ENCODE peak calls at places on chromosomes 4 and X, in six cellular contexts. G is BE2C, N is neural crest cell, M is testis, Z is pancreas, F is heart right ventricle. O is an unnamed sample.

GRCh38 chrX:118523920-118524319 is 28.3 kb downstream of the DOCK11 start:
- DNase-seq in G (no peak), N (no peak), Z (no peak), F (no peak), M (no peak), O (no peak)

GRCh38 chr4:141220271-141220654 is 432 bp upstream of the ZNF330 start:
- DNase-seq in G (no peak), M (no peak), Z (no peak), N (peak; percentile 1), F (peak; percentile 6), O (no peak)

GRCh38 chr4:183746305-183747229 is 87.5 kb downstream of the TRAPPC11 start:
- DNase-seq in N (no peak), M (no peak), Z (peak; percentile 31), F (no peak), G (no peak), O (no peak)

GRCh38 chr4:39825741-39826231 is 127.8 kb downstream of the UBE2K start:
- DNase-seq in F (no peak), Z (no peak), M (no peak), N (no peak), G (no peak), O (no peak)

GRCh38 chr4:102553982-102554381 is 52.8 kb downstream of the NFKB1 start:
- DNase-seq in Z (no peak), F (no peak), M (no peak), G (no peak), N (no peak), O (no peak)

GRCh38 chr4:108762559-108763225 is at the start of gene ETNPPL:
- DNase-seq in M (peak; percentile 27), G (peak; percentile 11), N (peak; percentile 51), F (peak; percentile 7), Z (peak; percentile 36), O (peak; percentile 44)

GRCh38 chr4:139825523-139826014 is 159.9 kb downstream of the MGST2 start:
- DNase-seq in F (no peak), M (no peak), Z (no peak), N (no peak), G (peak; percentile 62), O (no peak)

GRCh38 chr4:176601156-176601555 is 191.6 kb downstream of the VEGFC start:
- DNase-seq in G (no peak), M (no peak), F (no peak), Z (no peak), N (no peak), O (no peak)

GRCh38 chr4:2071912-2072867 is 13.1 kb downstream of the NAT8L start:
- DNase-seq in N (peak; percentile 53), F (no peak), G (no peak), M (peak; percentile 82), Z (peak; percentile 73), O (no peak)

GRCh38 chr4:6526696-6527095 is 48.3 kb upstream of the MAN2B2 start:
- DNase-seq in Z (no peak), M (no peak), F (no peak), N (no peak), G (no peak), O (no peak)

GRCh38 chr4:184815046-184815877 is 10.5 kb downstream of the ACSL1 start:
- DNase-seq in N (no peak), M (peak; percentile 84), G (peak; percentile 81), Z (peak; percentile 85), F (peak; percentile 83), O (peak; percentile 70)

DNA sequence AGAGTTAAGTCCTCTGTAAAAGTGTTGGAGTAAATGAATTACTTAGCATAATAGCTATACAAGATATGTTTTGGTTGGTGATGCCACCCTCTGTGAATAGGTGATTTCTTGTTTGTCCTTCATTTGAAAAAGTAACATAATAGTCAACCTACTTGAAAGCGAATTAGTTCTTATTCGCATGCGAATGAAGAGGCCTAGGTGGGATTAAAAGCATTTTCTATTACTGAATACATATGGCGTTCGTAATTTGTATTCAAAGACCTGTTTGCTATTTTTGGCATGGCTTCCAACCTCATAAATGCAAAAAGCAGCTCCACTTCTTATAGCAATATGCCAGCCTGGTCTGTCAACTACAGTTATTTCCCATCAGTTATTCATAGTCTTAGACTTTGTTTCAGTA is 261.2 kb downstream of the TENM3 start:
- DNase-seq in M (no peak), N (no peak), G (no peak), Z (no peak), F (no peak), O (no peak)
- TF ChIP-seq CTCF in M (no peak), N (no peak), G (no peak), Z (no peak), F (no peak), O (no peak)

GRCh38 chr4:24886596-24886995 is 26.2 kb downstream of the CCDC149 start:
- DNase-seq in N (no peak), G (no peak), Z (no peak), M (no peak), F (no peak), O (no peak)
- TF ChIP-seq CTCF in N (no peak), G (no peak), Z (no peak), M (no peak), F (no peak), O (no peak)

DNA sequence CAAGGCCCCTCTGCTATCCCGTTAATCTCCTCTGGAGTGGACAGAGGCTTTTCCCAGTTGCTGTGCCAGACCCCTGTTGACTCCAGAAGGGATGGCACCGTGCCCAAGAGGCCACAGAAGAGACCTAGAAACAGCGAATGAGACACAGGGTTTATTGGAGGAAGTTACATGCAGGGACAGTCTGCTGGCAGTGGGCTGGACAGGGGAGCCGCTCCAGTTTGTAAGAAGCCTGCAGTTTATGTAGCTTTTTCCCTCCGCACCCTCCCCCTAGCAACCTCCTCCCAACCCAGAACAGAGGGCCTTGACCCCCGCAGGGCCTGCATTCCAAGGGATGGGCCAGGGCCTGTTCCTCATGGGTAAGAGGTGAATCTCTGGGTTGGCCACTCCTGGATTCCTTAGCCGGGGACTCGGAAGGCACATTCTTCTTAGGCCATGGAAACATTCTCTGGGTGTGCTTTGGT is 216.8 kb upstream of the PSAPL1 start:
- DNase-seq in G (peak; percentile 65), M (peak; percentile 76), F (peak; percentile 31), N (no peak), Z (no peak), O (no peak)
- TF ChIP-seq CTCF in G (no peak), M (no peak), F (no peak), N (no peak), Z (no peak), O (no peak)

DNA sequence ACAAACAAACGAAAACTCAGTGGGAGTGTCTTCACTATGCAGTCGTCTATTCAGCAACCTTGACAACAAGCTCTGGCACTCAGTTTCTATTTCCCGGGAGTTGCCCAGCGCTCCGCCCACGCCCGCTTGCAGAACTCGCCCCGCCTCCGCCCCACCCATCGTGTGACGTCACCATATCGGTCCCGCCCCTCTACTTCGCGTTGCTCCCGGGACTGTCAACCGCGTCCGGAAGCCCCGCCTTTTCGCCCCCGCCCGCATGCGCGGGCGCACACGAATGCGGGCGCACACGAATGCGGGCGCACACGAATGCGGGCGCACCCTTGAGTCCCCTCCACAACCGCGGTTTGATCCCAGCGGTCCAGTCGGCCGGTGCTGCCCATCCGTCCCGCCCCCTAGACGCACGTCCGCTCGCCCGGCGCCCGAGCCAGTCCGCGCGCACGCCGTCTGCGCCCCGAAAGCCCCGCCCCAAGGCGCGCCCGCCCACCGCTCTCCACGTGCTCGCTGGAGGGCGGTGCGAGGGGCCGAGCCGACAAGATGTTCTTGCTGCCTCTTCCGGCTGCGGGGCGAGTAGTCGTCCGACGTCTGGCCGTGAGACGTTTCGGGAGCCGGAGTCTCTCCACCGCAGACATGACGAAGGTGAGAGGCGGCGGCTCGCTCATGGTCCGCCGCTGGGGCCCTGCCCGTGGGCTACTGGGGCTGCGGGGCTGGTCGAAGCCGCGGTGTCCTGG is at the start of gene LAP3:
- DNase-seq in F (peak; percentile 98), N (peak; percentile 99), G (peak; percentile 97), M (peak; percentile 99), Z (peak; percentile 98), O (peak; percentile 95)
- TF ChIP-seq CTCF in F (no peak), N (no peak), G (no peak), M (no peak), Z (no peak), O (no peak)

DNA sequence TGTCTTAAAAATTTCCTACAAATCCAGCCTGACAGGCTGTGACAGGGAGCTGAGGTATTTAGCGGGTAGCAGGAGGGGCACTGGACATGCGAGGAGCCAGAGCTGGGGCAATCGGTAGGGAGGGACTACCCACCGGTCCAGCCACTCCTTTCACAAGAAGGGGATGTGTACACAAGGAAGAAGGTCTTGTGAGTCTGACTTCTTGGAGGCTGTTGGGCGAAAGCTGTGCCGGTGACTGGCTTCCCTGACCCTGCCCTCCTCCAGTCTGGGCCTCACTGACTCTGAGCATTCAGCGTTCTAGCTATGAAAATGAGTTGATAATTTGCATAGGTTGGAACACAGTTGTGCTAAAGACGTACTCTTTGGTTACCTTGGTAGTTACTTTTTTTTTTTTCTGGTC is 12.7 kb upstream of the CXCL8 start:
- DNase-seq in F (no peak), Z (no peak), N (no peak), G (no peak), M (no peak), O (peak; percentile 87)
- TF ChIP-seq CTCF in F (no peak), Z (no peak), N (no peak), G (no peak), M (no peak), O (no peak)

DNA sequence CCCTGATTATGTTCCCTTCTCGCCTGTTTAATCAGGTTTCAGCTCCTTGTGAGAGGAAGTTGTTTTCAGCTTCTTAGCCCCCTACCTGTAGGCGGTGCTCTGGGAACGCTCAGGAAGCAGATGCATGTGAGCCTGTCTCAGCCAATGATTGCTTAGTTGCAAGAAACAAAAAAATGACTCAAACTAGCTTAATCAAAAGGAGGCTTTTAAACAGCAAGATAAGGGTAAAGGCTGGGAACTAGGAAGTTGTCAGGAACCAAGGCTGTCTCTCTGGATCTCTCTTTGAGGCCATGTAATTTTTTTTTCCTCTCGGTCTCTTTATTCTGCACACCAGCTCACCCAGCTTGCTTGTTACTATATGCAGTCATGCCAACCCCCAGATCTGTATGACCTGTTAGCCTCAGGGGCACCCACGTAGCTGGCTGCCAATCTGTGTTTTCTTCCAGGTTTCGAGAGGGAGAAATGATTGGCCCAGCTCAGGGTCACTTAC is 109.1 kb downstream of the PTTG2 start:
- DNase-seq in N (no peak), G (no peak), Z (peak; percentile 65), M (no peak), F (no peak), O (peak; percentile 64)
- TF ChIP-seq CTCF in N (peak; percentile 57), G (peak; percentile 41), Z (peak; percentile 25), M (peak; percentile 25), F (no peak), O (peak; percentile 28)

O was measured in Calu3.